ENCODE peak calls at places on chromosomes 12 and 14, in seven cellular contexts. One of them, this sample, is unnamed.

GRCh38 chr12:92593734-92594402 is 108.9 kb upstream of the PLEKHG7 start:
- DNase-seq in activated CD8-positive, alpha-beta memory T cell treated with anti-CD3 and anti-CD28 coated beads, Interleukin-2, amount 50 U/mL, for 4 hours: peak
- DNase-seq in EL: peak
- DNase-seq in HFFc6: peak
- DNase-seq in HCT116: no peak
- DNase-seq in posterior vena cava: peak
- DNase-seq in HFF-Myc: peak
- DNase-seq in this sample: peak

GRCh38 chr12:3533703-3534386 is 42.8 kb downstream of the PRMT8 start:
- DNase-seq in activated CD8-positive, alpha-beta memory T cell treated with anti-CD3 and anti-CD28 coated beads, Interleukin-2, amount 50 U/mL, for 4 hours: no peak
- DNase-seq in EL: peak
- DNase-seq in HFFc6: peak
- DNase-seq in HCT116: no peak
- DNase-seq in posterior vena cava: no peak
- DNase-seq in HFF-Myc: no peak
- DNase-seq in this sample: no peak

GRCh38 chr12:109932878-109933503 is 32.9 kb downstream of the TCHP start:
- DNase-seq in activated CD8-positive, alpha-beta memory T cell treated with anti-CD3 and anti-CD28 coated beads, Interleukin-2, amount 50 U/mL, for 4 hours: no peak
- DNase-seq in EL: no peak
- DNase-seq in HFFc6: no peak
- DNase-seq in HCT116: no peak
- DNase-seq in posterior vena cava: peak
- DNase-seq in HFF-Myc: no peak
- DNase-seq in this sample: no peak

GRCh38 chr12:108826807-108827721 is 30.3 kb downstream of the SSH1 start:
- DNase-seq in activated CD8-positive, alpha-beta memory T cell treated with anti-CD3 and anti-CD28 coated beads, Interleukin-2, amount 50 U/mL, for 4 hours: no peak
- DNase-seq in EL: no peak
- DNase-seq in HFFc6: no peak
- DNase-seq in HCT116: no peak
- DNase-seq in posterior vena cava: peak
- DNase-seq in HFF-Myc: no peak
- DNase-seq in this sample: no peak

GRCh38 chr12:125070117-125070516 is 4.9 kb downstream of the AACS start:
- DNase-seq in activated CD8-positive, alpha-beta memory T cell treated with anti-CD3 and anti-CD28 coated beads, Interleukin-2, amount 50 U/mL, for 4 hours: no peak
- DNase-seq in EL: no peak
- DNase-seq in HFFc6: no peak
- DNase-seq in HCT116: no peak
- DNase-seq in posterior vena cava: no peak
- DNase-seq in HFF-Myc: no peak
- DNase-seq in this sample: no peak

GRCh38 chr12:62466018-62466595 is 519 bp upstream of the MON2 start:
- DNase-seq in activated CD8-positive, alpha-beta memory T cell treated with anti-CD3 and anti-CD28 coated beads, Interleukin-2, amount 50 U/mL, for 4 hours: no peak
- DNase-seq in EL: peak
- DNase-seq in HFFc6: peak
- DNase-seq in HCT116: no peak
- DNase-seq in posterior vena cava: no peak
- DNase-seq in HFF-Myc: no peak
- DNase-seq in this sample: peak

GRCh38 chr12:1695836-1696670 is 5.2 kb downstream of the ADIPOR2 start:
- DNase-seq in activated CD8-positive, alpha-beta memory T cell treated with anti-CD3 and anti-CD28 coated beads, Interleukin-2, amount 50 U/mL, for 4 hours: no peak
- DNase-seq in EL: peak
- DNase-seq in HFFc6: peak
- DNase-seq in HCT116: no peak
- DNase-seq in posterior vena cava: no peak
- DNase-seq in HFF-Myc: no peak
- DNase-seq in this sample: no peak

GRCh38 chr12:52419656-52420055 is 13.5 kb upstream of the KRT82 start:
- DNase-seq in activated CD8-positive, alpha-beta memory T cell treated with anti-CD3 and anti-CD28 coated beads, Interleukin-2, amount 50 U/mL, for 4 hours: no peak
- DNase-seq in EL: peak
- DNase-seq in HFFc6: no peak
- DNase-seq in HCT116: no peak
- DNase-seq in posterior vena cava: no peak
- DNase-seq in HFF-Myc: no peak
- DNase-seq in this sample: no peak

GRCh38 chr12:26242683-26243082 is 47.3 kb downstream of the SSPN start:
- DNase-seq in activated CD8-positive, alpha-beta memory T cell treated with anti-CD3 and anti-CD28 coated beads, Interleukin-2, amount 50 U/mL, for 4 hours: no peak
- DNase-seq in EL: no peak
- DNase-seq in HFFc6: no peak
- DNase-seq in HCT116: no peak
- DNase-seq in posterior vena cava: no peak
- DNase-seq in HFF-Myc: no peak
- DNase-seq in this sample: no peak

GRCh38 chr12:75632452-75632851 is 121.0 kb upstream of the KRR1 start:
- DNase-seq in activated CD8-positive, alpha-beta memory T cell treated with anti-CD3 and anti-CD28 coated beads, Interleukin-2, amount 50 U/mL, for 4 hours: no peak
- DNase-seq in EL: no peak
- DNase-seq in HFFc6: no peak
- DNase-seq in HCT116: no peak
- DNase-seq in posterior vena cava: no peak
- DNase-seq in HFF-Myc: no peak
- DNase-seq in this sample: no peak

GRCh38 chr12:3336606-3337311 is 154.2 kb upstream of the PRMT8 start:
- DNase-seq in activated CD8-positive, alpha-beta memory T cell treated with anti-CD3 and anti-CD28 coated beads, Interleukin-2, amount 50 U/mL, for 4 hours: no peak
- DNase-seq in EL: no peak
- DNase-seq in HFFc6: no peak
- DNase-seq in HCT116: peak
- DNase-seq in posterior vena cava: no peak
- DNase-seq in HFF-Myc: no peak
- DNase-seq in this sample: no peak

GRCh38 chr12:23113781-23114180 is 488.8 kb downstream of the ETNK1 start:
- DNase-seq in activated CD8-positive, alpha-beta memory T cell treated with anti-CD3 and anti-CD28 coated beads, Interleukin-2, amount 50 U/mL, for 4 hours: no peak
- DNase-seq in EL: no peak
- DNase-seq in HFFc6: no peak
- DNase-seq in HCT116: no peak
- DNase-seq in posterior vena cava: no peak
- DNase-seq in HFF-Myc: no peak
- DNase-seq in this sample: no peak

GRCh38 chr14:52948836-52949235 is 2.0 kb downstream of the FERMT2 start:
- DNase-seq in activated CD8-positive, alpha-beta memory T cell treated with anti-CD3 and anti-CD28 coated beads, Interleukin-2, amount 50 U/mL, for 4 hours: no peak
- DNase-seq in EL: no peak
- DNase-seq in HFFc6: no peak
- DNase-seq in HCT116: no peak
- DNase-seq in posterior vena cava: no peak
- DNase-seq in HFF-Myc: no peak
- DNase-seq in this sample: no peak

GRCh38 chr12:31897791-31898503 is 61.3 kb upstream of the RESF1 start:
- DNase-seq in activated CD8-positive, alpha-beta memory T cell treated with anti-CD3 and anti-CD28 coated beads, Interleukin-2, amount 50 U/mL, for 4 hours: peak
- DNase-seq in EL: peak
- DNase-seq in HFFc6: no peak
- DNase-seq in HCT116: peak
- DNase-seq in posterior vena cava: no peak
- DNase-seq in HFF-Myc: peak
- DNase-seq in this sample: no peak

GRCh38 chr14:53663709-53664108 is 292.9 kb downstream of the BMP4 start:
- DNase-seq in activated CD8-positive, alpha-beta memory T cell treated with anti-CD3 and anti-CD28 coated beads, Interleukin-2, amount 50 U/mL, for 4 hours: no peak
- DNase-seq in EL: peak
- DNase-seq in HFFc6: peak
- DNase-seq in HCT116: peak
- DNase-seq in posterior vena cava: no peak
- DNase-seq in HFF-Myc: no peak
- DNase-seq in this sample: no peak

GRCh38 chr12:52029686-52030085 is 21.6 kb upstream of the NR4A1 start:
- DNase-seq in activated CD8-positive, alpha-beta memory T cell treated with anti-CD3 and anti-CD28 coated beads, Interleukin-2, amount 50 U/mL, for 4 hours: no peak
- DNase-seq in EL: no peak
- DNase-seq in HFFc6: peak
- DNase-seq in HCT116: no peak
- DNase-seq in posterior vena cava: no peak
- DNase-seq in HFF-Myc: no peak
- DNase-seq in this sample: no peak

GRCh38 chr14:31819281-31819680 is 257.8 kb upstream of the ARHGAP5 start:
- DNase-seq in activated CD8-positive, alpha-beta memory T cell treated with anti-CD3 and anti-CD28 coated beads, Interleukin-2, amount 50 U/mL, for 4 hours: no peak
- DNase-seq in EL: no peak
- DNase-seq in HFFc6: no peak
- DNase-seq in HCT116: no peak
- DNase-seq in posterior vena cava: no peak
- DNase-seq in HFF-Myc: no peak
- DNase-seq in this sample: no peak